ENCODE peak calls at places on chromosomes 12 and 14, in four cellular contexts. V is ovary, E is A549, P is uterus. Z is an unnamed sample.

GRCh38 chr14:88518592-88519512 is 36.0 kb downstream of the PTPN21 start:
- DNase-seq in V (no peak), E (peak), P (no peak), Z (no peak)

GRCh38 chr14:39175445-39176262 is 600 bp downstream of the PNN start:
- DNase-seq in P (no peak), V (no peak), E (no peak), Z (no peak)

GRCh38 chr12:76037130-76038105 is 5.8 kb upstream of the PHLDA1 start:
- DNase-seq in E (peak), V (no peak), P (no peak), Z (no peak)

GRCh38 chr14:94392510-94392935 is 4.1 kb upstream of the SERPINA1 start:
- DNase-seq in V (no peak), P (no peak), E (no peak), Z (no peak)

GRCh38 chr14:91835197-91835919 is 32.0 kb downstream of the TC2N start:
- DNase-seq in V (no peak), E (no peak), P (no peak), Z (no peak)

GRCh38 chr12:47391566-47391965 is 311.8 kb upstream of the AMIGO2 start:
- DNase-seq in E (no peak), P (no peak), V (no peak), Z (no peak)

GRCh38 chr12:103181366-103182152 is 224.1 kb downstream of the ASCL1 start:
- DNase-seq in V (no peak), E (no peak), P (no peak), Z (no peak)

GRCh38 chr12:119704065-119704747 is 36.3 kb downstream of the PRKAB1 start:
- DNase-seq in V (no peak), P (no peak), E (no peak), Z (no peak)

GRCh38 chr14:95875831-95876768 is 532 bp upstream of the TUNAR start:
- DNase-seq in E (no peak), P (no peak), V (no peak), Z (no peak)

GRCh38 chr12:23895792-23896218 is 53.7 kb downstream of the SOX5 start:
- DNase-seq in E (no peak), P (no peak), V (no peak), Z (no peak)

GRCh38 chr14:54209501-54210231 is 187.1 kb upstream of the CDKN3 start:
- DNase-seq in P (no peak), V (no peak), E (no peak), Z (no peak)

GRCh38 chr12:115456946-115457689 is 773.1 kb upstream of the TBX3 start:
- DNase-seq in P (no peak), E (peak), V (no peak), Z (no peak)

GRCh38 chr12:53143355-53143754 is 37.2 kb upstream of the ZNF740 start:
- DNase-seq in V (no peak), P (no peak), E (no peak), Z (no peak)
- H3K27ac ChIP-seq in V (no peak), P (no peak), E (no peak), Z (no peak)

DNA sequence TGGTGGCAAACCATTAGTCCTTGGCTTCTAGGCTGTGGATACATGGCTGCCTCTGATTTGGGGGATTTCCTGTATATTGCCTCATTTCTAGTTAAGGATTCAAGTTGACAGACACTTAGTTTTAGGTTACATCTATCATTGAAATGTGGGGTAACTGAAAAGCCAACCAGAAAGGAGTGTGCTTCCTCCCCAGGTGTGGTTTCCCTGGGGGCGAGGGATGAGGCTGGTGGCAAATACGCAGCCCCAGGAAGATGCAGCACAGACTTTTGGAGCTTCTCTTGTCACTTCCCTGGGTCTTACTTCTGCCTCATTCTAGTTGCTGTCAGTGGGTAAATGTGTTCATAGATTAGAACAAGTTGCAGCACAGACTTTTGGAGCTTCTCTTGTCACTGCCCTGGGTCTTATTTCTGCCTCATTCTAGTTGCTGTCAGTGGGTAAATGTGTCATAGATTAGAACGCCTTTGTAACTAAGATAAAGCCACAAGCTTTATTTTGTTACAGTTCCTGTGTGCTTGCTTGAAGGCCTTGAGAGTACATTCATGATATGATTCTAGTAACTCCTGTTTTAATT is 85.1 kb downstream of the BORCS5 start:
- DNase-seq in E (no peak), V (no peak), P (no peak), Z (no peak)
- TF ChIP-seq POLR2A in E (no peak), V (no peak), P (no peak), Z (no peak)

DNA sequence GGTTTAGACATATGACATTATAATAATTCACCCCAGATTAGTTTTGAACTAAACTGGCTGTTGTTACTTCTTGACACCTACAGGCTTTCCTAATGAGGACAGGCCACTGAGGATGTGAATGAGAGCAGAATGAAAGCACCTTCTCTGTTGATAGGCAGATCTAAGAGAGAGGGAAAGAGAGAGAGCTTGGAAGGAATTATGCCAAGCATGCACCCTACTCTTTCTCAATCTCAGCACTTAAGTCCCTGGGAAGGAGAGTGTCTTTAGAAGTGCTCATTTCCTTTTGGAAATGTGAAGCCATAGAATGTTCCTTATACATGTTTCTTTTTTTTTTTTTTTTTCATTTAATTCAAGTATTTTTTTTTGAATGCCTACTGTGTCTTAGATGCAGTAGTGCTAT is 49.0 kb downstream of the TBC1D15 start:
- DNase-seq in V (no peak), P (no peak), E (no peak), Z (no peak)
- H3K27ac ChIP-seq in V (no peak), P (no peak), E (no peak), Z (no peak)

GRCh38 chr14:103624860-103625259 is 4.2 kb upstream of the KLC1 start:
- DNase-seq in E (peak), V (no peak), P (peak), Z (peak)
- TF ChIP-seq POLR2A in E (no peak), V (no peak), P (no peak), Z (no peak)

GRCh38 chr12:19692566-19692965 is 253.3 kb downstream of the AEBP2 start:
- DNase-seq in P (no peak), E (no peak), V (no peak), Z (no peak)

GRCh38 chr12:19695244-19696098 is 256.2 kb downstream of the AEBP2 start:
- DNase-seq in P (no peak), V (no peak), E (no peak), Z (no peak)

GRCh38 chr12:19692091-19692490 is 252.8 kb downstream of the AEBP2 start:
- DNase-seq in V (no peak), P (no peak), E (no peak), Z (no peak)

GRCh38 chr12:19689801-19690472 is 250.6 kb downstream of the AEBP2 start:
- DNase-seq in V (no peak), P (no peak), E (no peak), Z (no peak)

GRCh38 chr12:19694627-19695026 is 255.3 kb downstream of the AEBP2 start:
- DNase-seq in P (no peak), E (no peak), V (no peak), Z (no peak)
- H3K27ac ChIP-seq in P (no peak), E (no peak), V (no peak), Z (no peak)

GRCh38 chr12:65838330-65838976 is 14.2 kb downstream of the HMGA2 start:
- DNase-seq in V (no peak), P (no peak), E (no peak), Z (no peak)

GRCh38 chr12:65834146-65834935 is 10.1 kb downstream of the HMGA2 start:
- DNase-seq in V (no peak), P (no peak), E (no peak), Z (no peak)

GRCh38 chr12:65835256-65835655 is 11.0 kb downstream of the HMGA2 start:
- DNase-seq in V (no peak), P (no peak), E (no peak), Z (no peak)

GRCh38 chr12:65839027-65839426 is 14.7 kb downstream of the HMGA2 start:
- DNase-seq in V (no peak), E (no peak), P (no peak), Z (no peak)

DNA sequence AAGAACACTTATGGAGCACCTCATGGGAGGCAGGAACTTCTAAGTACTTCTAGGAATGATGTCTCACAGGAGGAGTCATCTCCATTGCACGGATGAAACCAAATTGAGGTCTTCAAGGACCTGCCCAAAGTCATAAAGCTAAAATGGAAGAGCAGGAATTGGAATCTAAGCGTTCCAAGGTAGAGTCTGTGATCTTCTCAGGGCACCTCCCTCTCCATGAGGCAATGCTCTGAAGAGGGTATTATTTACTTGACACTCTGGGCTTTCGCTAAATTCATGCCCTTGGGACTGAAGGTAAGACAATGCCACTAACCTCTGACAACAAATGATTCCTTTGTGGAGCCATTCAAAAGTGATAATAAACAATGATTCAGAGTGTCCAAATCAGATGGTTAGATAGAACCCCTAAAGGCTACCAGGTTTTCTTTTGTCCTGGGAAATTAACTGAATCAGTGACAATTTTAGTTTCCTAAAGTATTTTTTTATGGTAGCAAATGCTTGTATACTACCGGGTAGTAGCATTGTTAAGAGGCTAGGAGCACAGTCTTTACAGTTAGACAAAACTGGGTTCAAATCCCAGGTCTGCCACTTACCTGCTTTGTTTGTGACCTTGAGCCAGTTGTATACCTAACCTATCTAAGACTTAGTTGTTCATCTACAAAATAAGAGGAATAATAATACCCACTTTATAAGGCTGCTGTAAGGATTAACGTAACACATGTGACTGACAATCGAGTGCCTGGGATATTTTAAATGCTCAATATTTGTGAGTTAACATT is 12.3 kb downstream of the HMGA2 start:
- DNase-seq in E (no peak), V (no peak), P (no peak), Z (no peak)
- TF ChIP-seq POLR2A in E (no peak), V (no peak), P (no peak), Z (no peak)

DNA sequence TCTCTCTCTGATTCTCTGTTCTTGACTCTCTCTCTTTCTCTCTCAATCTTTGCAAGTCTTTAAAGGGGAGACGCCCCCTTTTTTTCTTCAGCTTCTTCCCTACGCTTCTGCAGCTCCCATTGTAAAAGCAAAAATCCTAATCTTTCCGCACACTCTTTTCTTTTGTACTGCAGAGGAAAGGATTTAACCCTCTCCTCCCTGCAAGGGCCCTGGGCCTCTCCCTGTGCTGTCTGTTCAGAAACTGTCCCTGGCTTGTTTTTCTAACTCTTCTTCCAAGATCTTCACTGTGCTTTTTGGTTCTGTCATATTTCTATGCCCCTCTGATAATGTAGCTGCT is 10.9 kb upstream of the SALL2 start:
- DNase-seq in P (no peak), E (no peak), V (no peak), Z (no peak)
- H3K27ac ChIP-seq in P (no peak), E (no peak), V (no peak), Z (no peak)

Z was measured in esophagus muscularis mucosa.